ENCODE peak calls at places on chromosomes 3 and 15, in ten cellular contexts. T is dorsolateral prefrontal cortex; P is A549; B is fibroblast of lung; R is bronchial epithelial cell; C is mucosa of descending colon; X is right lobe of liver; S is cardiac muscle cell; I is CD8-positive, alpha-beta T cell; V is lower leg skin. Y is an unnamed sample.
A peak's percentile ranks its signal among the peaks of the same experiment; 100 is the strongest.

GRCh38 chr15:67146875-67147381 is 81.5 kb downstream of the SMAD3 start:
- DNase-seq in S (no peak), T (no peak), P (peak; percentile 89), V (no peak), I (no peak), B (peak; percentile 94), R (peak; percentile 98), X (peak; percentile 64), C (peak; percentile 86), Y (no peak)

GRCh38 chr3:183033746-183034145 is 53.4 kb upstream of the DCUN1D1 start:
- DNase-seq in B (peak; percentile 77), T (no peak), R (no peak), V (no peak), I (no peak), S (no peak), X (no peak), C (no peak), P (no peak), Y (no peak)

GRCh38 chr15:48954538-48954937 is 9.2 kb downstream of the SHC4 start:
- DNase-seq in R (no peak), S (no peak), T (no peak), C (no peak), V (no peak), X (no peak), P (no peak), B (peak; percentile 67), I (no peak), Y (no peak)

GRCh38 chr3:152524198-152525140 is 255.7 kb downstream of the MBNL1 start:
- DNase-seq in P (no peak), X (no peak), T (no peak), I (no peak), B (peak; percentile 29), S (peak; percentile 72), V (peak; percentile 68), R (peak; percentile 64), C (peak; percentile 84), Y (peak; percentile 51)

GRCh38 chr3:21292971-21293370 is 458.0 kb downstream of the ZNF385D start:
- DNase-seq in B (no peak), X (no peak), P (no peak), C (no peak), R (peak; percentile 83), I (no peak), V (no peak), T (no peak), S (no peak), Y (no peak)

GRCh38 chr15:58240191-58240932 is 102.2 kb downstream of the AQP9 start:
- DNase-seq in V (no peak), C (no peak), S (no peak), I (no peak), B (no peak), P (no peak), X (no peak), R (no peak), T (no peak), Y (no peak)

GRCh38 chr15:34729886-34730285 is 24.9 kb downstream of the GJD2 start:
- DNase-seq in R (no peak), I (no peak), P (no peak), T (no peak), V (no peak), X (no peak), B (no peak), S (no peak), C (no peak), Y (no peak)

GRCh38 chr15:82944840-82945239 is 7.7 kb downstream of the HOMER2 start:
- DNase-seq in B (peak; percentile 71), I (no peak), C (no peak), S (no peak), P (no peak), V (no peak), T (no peak), X (no peak), R (peak; percentile 70), Y (no peak)

GRCh38 chr3:12991861-12992281 is 81.4 kb downstream of the IQSEC1 start:
- DNase-seq in I (no peak), T (no peak), X (no peak), V (no peak), S (no peak), B (no peak), P (no peak), R (no peak), C (no peak), Y (no peak)

GRCh38 chr15:31801152-31801551 is 229.2 kb upstream of the CHRNA7 start:
- DNase-seq in S (peak; percentile 1), V (no peak), T (peak; percentile 75), B (peak; percentile 0), X (no peak), I (no peak), R (no peak), C (peak; percentile 4), P (no peak), Y (no peak)

GRCh38 chr15:48891229-48891765 is 13.4 kb downstream of the EID1 start:
- DNase-seq in S (no peak), X (no peak), T (no peak), P (no peak), C (no peak), V (no peak), I (no peak), R (no peak), B (no peak), Y (no peak)

GRCh38 chr3:112101946-112102345 is 15.8 kb downstream of the C3orf52 start:
- DNase-seq in I (no peak), C (no peak), S (no peak), V (no peak), R (peak; percentile 100), T (no peak), P (no peak), X (no peak), B (peak; percentile 94), Y (peak; percentile 36)

GRCh38 chr3:181564222-181564621 is 147.5 kb upstream of the SOX2 start:
- DNase-seq in V (no peak), I (no peak), P (no peak), C (no peak), S (no peak), R (peak; percentile 33), T (no peak), X (no peak), B (no peak), Y (no peak)

DNA sequence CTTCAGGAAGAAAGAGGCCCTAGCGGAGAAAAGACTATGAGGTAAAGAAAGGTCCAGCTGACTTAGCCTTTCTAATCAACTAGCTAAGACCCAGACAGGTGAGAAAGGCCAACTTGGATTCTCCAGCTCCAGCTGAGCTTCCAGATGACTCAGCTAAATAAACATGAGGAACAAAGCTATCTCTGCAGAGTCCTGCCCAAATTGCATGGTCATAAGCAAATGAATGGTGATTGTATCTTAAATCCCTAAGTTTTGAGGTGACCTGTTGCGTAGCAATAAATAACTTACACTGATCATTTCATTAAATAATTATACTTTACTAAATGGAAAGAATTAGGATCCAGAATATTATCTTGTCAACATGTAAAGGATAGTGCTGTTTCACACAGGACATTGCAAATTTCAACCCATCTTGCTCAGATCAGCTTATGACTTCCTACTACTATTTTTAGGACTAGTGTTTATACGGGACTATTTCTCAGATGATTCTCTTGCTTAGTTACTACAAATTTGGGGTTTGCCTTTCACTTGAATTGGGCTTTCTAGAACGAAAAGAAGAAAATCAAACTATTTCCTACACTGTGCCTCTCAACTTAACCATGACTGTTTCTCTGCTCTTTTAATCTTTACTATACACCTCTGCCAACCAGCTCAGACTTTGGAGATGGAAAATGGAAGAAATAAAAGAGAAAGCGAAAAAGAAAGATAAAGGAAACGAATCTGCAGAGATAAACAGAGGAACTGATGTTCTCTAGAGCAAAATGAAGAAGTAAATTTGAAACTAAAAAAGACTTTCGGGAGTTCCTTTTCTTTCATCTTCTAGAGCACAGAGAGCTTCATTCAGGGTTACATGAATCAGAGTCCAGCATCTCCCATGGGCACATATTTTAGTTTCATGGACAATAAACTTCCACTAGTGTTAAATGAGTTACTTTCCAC is 6.6 kb upstream of the ADGRG7 start:
- DNase-seq in I (no peak), R (peak; percentile 91), S (no peak), P (peak; percentile 18), V (no peak), C (no peak), B (peak; percentile 39), T (no peak), X (no peak), Y (no peak)
- H3K4me3 ChIP-seq in I (no peak overlapping the region), R (no peak overlapping the region), S (no peak overlapping the region), P (no peak overlapping the region), V (no peak overlapping the region), C (no peak overlapping the region), B (peak overlapping the region; percentile 25), T (peak overlapping the region; percentile 4), X (no peak overlapping the region), Y (no peak overlapping the region)

GRCh38 chr3:27366062-27366591 is 3.1 kb downstream of the NEK10 start:
- DNase-seq in C (no peak), P (no peak), X (no peak), V (no peak), T (no peak), R (no peak), B (no peak), I (no peak), S (no peak), Y (no peak)

DNA sequence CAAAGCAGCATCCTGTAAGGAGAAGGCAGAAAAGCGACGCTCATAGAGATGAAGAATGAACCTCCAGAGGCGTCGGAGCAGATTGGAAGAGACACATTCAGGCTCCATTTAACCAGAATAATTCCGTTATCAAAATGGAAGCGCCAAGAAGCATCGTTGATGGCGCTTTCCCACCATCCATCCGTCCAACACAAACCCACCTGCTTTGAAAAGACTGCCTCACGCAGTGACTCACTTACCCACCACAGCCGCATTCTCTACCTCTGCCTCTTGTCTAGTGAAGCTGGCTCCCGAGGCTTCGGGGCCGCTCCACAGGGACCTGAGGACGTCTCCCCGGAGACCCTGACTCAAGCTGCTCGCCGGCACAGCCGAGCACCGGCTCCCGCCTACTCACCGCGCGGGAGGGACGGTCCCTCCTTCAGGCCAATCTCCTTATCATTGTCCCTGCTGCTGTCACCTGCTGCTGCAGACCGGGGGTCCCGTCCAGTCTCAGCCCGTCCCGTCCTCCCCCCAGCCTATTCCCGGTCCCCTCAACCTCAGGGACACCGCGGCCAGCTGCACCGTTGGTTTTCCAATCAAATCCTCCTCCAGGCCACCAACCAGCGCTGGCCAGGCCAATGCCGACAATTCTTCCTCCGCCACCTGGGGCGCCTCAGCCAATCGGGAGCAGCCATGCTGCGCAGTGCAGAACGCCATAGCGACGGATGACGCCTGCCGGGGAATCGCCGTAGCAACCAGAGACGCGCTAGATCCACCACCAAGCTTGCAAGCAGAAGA is at the start of gene NEK10:
- DNase-seq in X (peak; percentile 95), R (peak; percentile 87), T (peak; percentile 80), B (peak; percentile 87), V (peak; percentile 87), P (peak; percentile 75), C (peak; percentile 95), S (peak; percentile 96), I (peak; percentile 86), Y (peak; percentile 77)
- TF ChIP-seq CTCF in X (peak; percentile 18), R (no peak), T (no peak), B (no peak), V (no peak), P (no peak), C (no peak), S (no peak), I (no peak), Y (no peak)

GRCh38 chr3:155431856-155432570 is 138.5 kb upstream of the STRIT1 start:
- DNase-seq in I (no peak), B (no peak), R (no peak), X (no peak), C (no peak), S (no peak), V (no peak), T (no peak), P (no peak), Y (no peak)
- H3K4me3 ChIP-seq in I (no peak overlapping the region), B (no peak overlapping the region), R (no peak overlapping the region), X (no peak overlapping the region), C (no peak overlapping the region), S (no peak overlapping the region), V (no peak overlapping the region), T (no peak overlapping the region), P (no peak overlapping the region), Y (no peak overlapping the region)

GRCh38 chr15:85318048-85318731 is 62.2 kb upstream of the AKAP13 start:
- DNase-seq in T (no peak), C (peak; percentile 91), X (no peak), R (peak; percentile 67), S (no peak), V (peak; percentile 29), B (peak; percentile 92), P (peak; percentile 29), I (no peak), Y (peak; percentile 95)
- TF ChIP-seq CTCF in T (no peak), C (no peak), X (no peak), R (no peak), S (no peak), V (no peak), B (no peak), P (no peak), I (no peak), Y (no peak)